ENCODE peak calls at places on chromosomes 11 and 22, in ten cellular contexts. F is heart left ventricle, G is heart right ventricle, E is colonic mucosa, A is choroid plexus epithelial cell, D is retinal pigment epithelial cell, U is uterus, O is right atrium auricular region, B is BJ, R is HFF-Myc. I is an unnamed sample.
A peak's percentile ranks its signal among the peaks of the same experiment; 100 is the strongest.

GRCh38 chr11:19789840-19790710 is 77.4 kb downstream of the NAV2 start:
- DNase-seq in D (no peak), U (no peak), F (no peak), R (no peak), G (no peak), B (peak; percentile 94), A (no peak), E (peak; percentile 84), O (no peak), I (no peak)

GRCh38 chr11:115696472-115697011 is 192.3 kb upstream of the CADM1 start:
- DNase-seq in A (no peak), U (no peak), D (no peak), R (no peak), B (no peak), F (no peak), E (no peak), O (no peak), G (no peak), I (no peak)

GRCh38 chr11:76424379-76424778 is 20.4 kb upstream of the EMSY start:
- DNase-seq in A (no peak), E (no peak), D (no peak), B (no peak), G (no peak), U (no peak), R (no peak), O (no peak), F (no peak), I (no peak)

GRCh38 chr11:773830-774229 is 3.5 kb downstream of the GATD1 start:
- DNase-seq in R (no peak), A (no peak), D (no peak), B (no peak), O (no peak), G (no peak), U (no peak), E (no peak), F (no peak), I (no peak)

GRCh38 chr22:28025866-28026575 is 107.0 kb upstream of the PITPNB start:
- DNase-seq in A (no peak), U (no peak), F (no peak), E (peak; percentile 10), O (peak; percentile 28), B (no peak), G (no peak), D (no peak), R (no peak), I (no peak)

GRCh38 chr11:120517390-120518315 is 6.1 kb downstream of the GRIK4 start:
- DNase-seq in U (no peak), E (no peak), R (no peak), O (no peak), B (no peak), A (no peak), F (no peak), D (no peak), G (no peak), I (no peak)

GRCh38 chr22:44588348-44588747 is 90.3 kb upstream of the RTL6 start:
- DNase-seq in R (no peak), G (no peak), B (no peak), O (no peak), E (no peak), F (no peak), U (no peak), A (no peak), D (no peak), I (no peak)

GRCh38 chr11:61534025-61534900 is 25.7 kb downstream of the LRRC10B start:
- DNase-seq in G (no peak), R (no peak), D (no peak), O (no peak), A (no peak), E (peak; percentile 74), B (no peak), F (no peak), U (no peak), I (no peak)

GRCh38 chr11:67113231-67113721 is 5.8 kb upstream of the KDM2A start:
- DNase-seq in D (no peak), A (no peak), B (no peak), G (no peak), U (no peak), E (no peak), F (no peak), R (no peak), O (no peak), I (no peak)

DNA sequence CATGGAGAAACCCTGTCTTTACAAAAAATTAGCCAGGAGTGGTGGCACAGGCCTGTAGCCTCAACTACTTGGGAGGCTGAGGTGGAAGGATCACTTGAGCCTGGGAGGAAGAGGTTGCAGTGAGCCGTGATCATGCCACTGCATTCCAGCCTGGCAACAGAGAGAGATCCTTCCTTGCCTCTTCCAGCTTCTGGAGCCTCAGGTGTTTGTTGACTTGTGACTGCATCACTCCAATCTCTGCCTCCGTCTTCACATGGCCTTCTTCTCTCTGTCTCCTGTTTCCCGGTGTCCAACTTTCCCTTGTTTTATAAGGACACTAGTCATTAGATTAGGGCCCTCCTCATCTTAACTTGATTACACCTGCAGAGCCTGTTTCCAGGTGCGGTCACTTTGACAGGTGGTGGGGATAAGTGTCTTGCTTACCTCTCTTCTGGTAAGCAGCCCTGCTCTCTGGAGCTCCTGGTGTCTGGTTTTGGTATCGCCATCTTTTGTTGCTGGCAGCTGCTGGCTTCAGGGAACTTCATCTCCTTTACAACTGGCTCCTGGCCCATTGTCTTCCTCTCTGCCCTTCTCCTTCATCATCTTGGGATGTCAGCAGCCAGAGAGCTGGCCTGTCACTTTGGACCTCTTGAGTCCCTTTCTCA is 8.2 kb upstream of the USP2 start:
- DNase-seq in D (no peak), A (peak; percentile 39), R (no peak), F (no peak), B (no peak), E (no peak), U (no peak), O (no peak), G (no peak), I (no peak)
- TF ChIP-seq CTCF in D (peak; percentile 54), A (peak; percentile 58), R (peak; percentile 43), F (no peak), B (peak; percentile 47), E (no peak), U (no peak), O (no peak), G (no peak), I (no peak)

GRCh38 chr22:43179911-43180195 is 7.1 kb downstream of the TTLL12 start:
- DNase-seq in U (no peak), D (no peak), A (no peak), B (no peak), R (no peak), E (no peak), O (no peak), G (no peak), F (no peak), I (no peak)

GRCh38 chr22:43174941-43175531 is 11.9 kb downstream of the TTLL12 start:
- DNase-seq in F (no peak), G (no peak), B (no peak), D (no peak), A (no peak), E (no peak), R (no peak), U (no peak), O (no peak), I (peak; percentile 38)

GRCh38 chr22:43179151-43179910 is 7.6 kb downstream of the TTLL12 start:
- DNase-seq in R (no peak), E (no peak), A (no peak), B (no peak), D (no peak), U (no peak), O (no peak), F (no peak), G (no peak), I (no peak)

GRCh38 chr22:43176090-43176489 is 10.8 kb downstream of the TTLL12 start:
- DNase-seq in R (no peak), U (no peak), A (no peak), O (no peak), F (no peak), G (no peak), D (no peak), B (no peak), E (no peak), I (no peak)

DNA sequence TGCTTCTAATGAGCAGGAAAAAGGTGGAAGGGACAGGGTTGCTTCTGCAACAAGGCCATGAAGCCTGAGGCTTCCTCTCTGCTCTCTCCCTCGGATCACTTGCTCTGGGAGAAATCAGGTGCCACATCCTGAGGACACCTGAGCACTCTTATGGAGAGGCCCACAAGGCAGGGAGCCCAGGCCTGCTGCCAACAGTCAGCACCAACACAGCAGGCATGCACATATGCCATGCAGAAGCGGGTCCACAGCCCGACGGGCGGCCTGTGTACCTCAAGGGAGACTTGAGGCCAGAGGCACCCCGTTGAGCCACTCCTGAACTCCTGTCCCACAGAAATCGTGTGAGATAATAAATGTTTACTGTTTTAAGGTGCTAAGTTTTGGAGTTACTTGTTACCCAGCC is 9.5 kb downstream of the TTLL12 start:
- DNase-seq in E (no peak), U (no peak), B (no peak), D (no peak), O (no peak), F (no peak), R (no peak), A (no peak), G (no peak), I (no peak)
- TF ChIP-seq CTCF in E (no peak), U (no peak), B (no peak), D (no peak), O (no peak), F (no peak), R (no peak), A (no peak), G (no peak), I (no peak)

GRCh38 chr11:128095459-128096096 is 491.8 kb downstream of the ETS1 start:
- DNase-seq in G (no peak), B (peak; percentile 44), U (no peak), F (no peak), D (peak; percentile 69), O (no peak), A (peak; percentile 91), E (no peak), R (peak; percentile 86), I (peak; percentile 72)
- TF ChIP-seq CTCF in G (no peak), B (no peak), U (no peak), F (no peak), D (peak; percentile 32), O (no peak), A (no peak), E (no peak), R (peak; percentile 7), I (no peak)

GRCh38 chr11:40759341-40759740 is 700.1 kb downstream of the LRRC4C start:
- DNase-seq in U (no peak), G (no peak), R (no peak), B (no peak), D (no peak), E (no peak), O (no peak), A (no peak), F (no peak), I (no peak)

GRCh38 chr11:40754297-40754696 is 705.2 kb downstream of the LRRC4C start:
- DNase-seq in G (no peak), R (no peak), D (no peak), E (no peak), F (no peak), B (no peak), A (no peak), O (no peak), U (no peak), I (no peak)
- TF ChIP-seq CTCF in G (no peak), R (no peak), D (no peak), E (no peak), F (no peak), B (no peak), A (no peak), O (no peak), U (no peak), I (no peak)

I was measured in MCF 10A.